ENCODE peak calls at places on chromosomes 5 and 9, in five cellular contexts. T is mammary epithelial cell, X is chondrocyte, R is GM20000, Y is endothelial cell. F is an unnamed sample.

GRCh38 chr5:83433891-83434290 is 37.7 kb upstream of the VCAN start:
- DNase-seq in X (no peak), Y (no peak), R (no peak), T (no peak), F (no peak)

GRCh38 chr5:39428639-39429038 is 3.9 kb upstream of the DAB2 start:
- DNase-seq in R (no peak), X (no peak), T (no peak), Y (no peak), F (no peak)

GRCh38 chr5:170631471-170632195 is 127.8 kb downstream of the KCNIP1 start:
- DNase-seq in X (peak; percentile 77), T (no peak), Y (peak; percentile 68), R (no peak), F (peak; percentile 15)

GRCh38 chr5:15902050-15902449 is 277.5 kb downstream of the MARCHF11 start:
- DNase-seq in Y (no peak), T (no peak), R (no peak), X (no peak), F (no peak)

GRCh38 chr9:4105183-4105582 is 194.7 kb downstream of the GLIS3 start:
- DNase-seq in R (no peak), X (no peak), Y (no peak), T (no peak), F (no peak)

GRCh38 chr9:1285526-1285925 is 235.4 kb downstream of the DMRT2 start:
- DNase-seq in R (no peak), Y (no peak), X (no peak), T (no peak), F (no peak)

GRCh38 chr9:84781431-84781830 is 111.9 kb downstream of the NTRK2 start:
- DNase-seq in X (no peak), T (peak; percentile 13), R (peak; percentile 15), Y (peak; percentile 35), F (peak; percentile 6)

GRCh38 chr9:2120926-2121689 is 106.0 kb downstream of the SMARCA2 start:
- DNase-seq in X (no peak), R (no peak), T (peak; percentile 35), Y (no peak), F (peak; percentile 71)

GRCh38 chr5:113118298-113118697 is 141.7 kb downstream of the DCP2 start:
- DNase-seq in X (no peak), R (no peak), Y (no peak), T (no peak), F (no peak)

GRCh38 chr9:79263666-79264460 is 307.9 kb upstream of the TLE4 start:
- DNase-seq in R (no peak), Y (no peak), T (no peak), X (no peak), F (peak; percentile 30)

GRCh38 chr5:149046196-149046829 is 16.5 kb downstream of the SH3TC2 start:
- DNase-seq in R (no peak), T (no peak), X (no peak), Y (no peak), F (no peak)

GRCh38 chr5:167244583-167244982 is 1046.9 kb upstream of the WWC1 start:
- DNase-seq in R (no peak), T (no peak), X (no peak), Y (peak; percentile 26), F (no peak)
- TF ChIP-seq CTCF in R (no peak), T (peak; percentile 52), X (peak; percentile 83), Y (no peak), F (no peak)

DNA sequence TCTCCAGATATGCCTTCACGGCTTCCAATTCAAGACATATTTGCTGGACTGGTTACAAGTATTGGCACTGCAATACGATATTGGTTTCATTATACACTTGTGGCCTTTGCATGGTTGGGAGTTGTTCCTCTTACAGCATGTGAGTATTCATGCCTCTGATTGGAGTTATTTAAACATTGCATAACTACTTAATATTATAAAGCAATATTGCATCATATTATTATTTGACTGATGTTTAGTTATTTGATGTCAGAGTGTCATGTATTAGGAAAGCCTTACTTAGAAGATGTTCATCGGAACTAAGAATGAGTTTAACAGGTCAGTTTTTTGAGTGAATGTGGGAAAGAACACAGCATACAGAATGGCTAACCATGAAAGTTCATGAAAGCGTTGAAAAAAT is 28.3 kb downstream of the MARCHF6 start:
- DNase-seq in T (no peak), Y (no peak), X (no peak), R (no peak), F (no peak)
- TF ChIP-seq CTCF in T (no peak), Y (no peak), X (no peak), R (no peak), F (no peak)

GRCh38 chr5:168075387-168075786 is 216.1 kb upstream of the WWC1 start:
- DNase-seq in T (no peak), R (no peak), X (no peak), Y (no peak), F (no peak)

GRCh38 chr5:168072665-168073064 is 218.8 kb upstream of the WWC1 start:
- DNase-seq in R (no peak), T (no peak), X (no peak), Y (no peak), F (no peak)

GRCh38 chr5:168073311-168073710 is 218.1 kb upstream of the WWC1 start:
- DNase-seq in R (no peak), Y (no peak), X (no peak), T (no peak), F (no peak)

GRCh38 chr5:168073991-168074800 is 217.2 kb upstream of the WWC1 start:
- DNase-seq in R (no peak), T (no peak), X (no peak), Y (no peak), F (peak; percentile 58)

GRCh38 chr5:168076561-168076991 is 214.9 kb upstream of the WWC1 start:
- DNase-seq in Y (peak; percentile 42), T (no peak), R (peak; percentile 12), X (no peak), F (peak; percentile 78)
- TF ChIP-seq CTCF in Y (peak; percentile 51), T (peak; percentile 49), R (peak; percentile 22), X (peak; percentile 73), F (peak; percentile 34)

GRCh38 chr5:53917095-53917494 is 356.7 kb downstream of the NDUFS4 start:
- DNase-seq in R (no peak), X (no peak), Y (no peak), T (peak; percentile 14), F (peak; percentile 26)
- TF ChIP-seq CTCF in R (no peak), X (peak; percentile 48), Y (peak; percentile 27), T (peak; percentile 35), F (no peak)

DNA sequence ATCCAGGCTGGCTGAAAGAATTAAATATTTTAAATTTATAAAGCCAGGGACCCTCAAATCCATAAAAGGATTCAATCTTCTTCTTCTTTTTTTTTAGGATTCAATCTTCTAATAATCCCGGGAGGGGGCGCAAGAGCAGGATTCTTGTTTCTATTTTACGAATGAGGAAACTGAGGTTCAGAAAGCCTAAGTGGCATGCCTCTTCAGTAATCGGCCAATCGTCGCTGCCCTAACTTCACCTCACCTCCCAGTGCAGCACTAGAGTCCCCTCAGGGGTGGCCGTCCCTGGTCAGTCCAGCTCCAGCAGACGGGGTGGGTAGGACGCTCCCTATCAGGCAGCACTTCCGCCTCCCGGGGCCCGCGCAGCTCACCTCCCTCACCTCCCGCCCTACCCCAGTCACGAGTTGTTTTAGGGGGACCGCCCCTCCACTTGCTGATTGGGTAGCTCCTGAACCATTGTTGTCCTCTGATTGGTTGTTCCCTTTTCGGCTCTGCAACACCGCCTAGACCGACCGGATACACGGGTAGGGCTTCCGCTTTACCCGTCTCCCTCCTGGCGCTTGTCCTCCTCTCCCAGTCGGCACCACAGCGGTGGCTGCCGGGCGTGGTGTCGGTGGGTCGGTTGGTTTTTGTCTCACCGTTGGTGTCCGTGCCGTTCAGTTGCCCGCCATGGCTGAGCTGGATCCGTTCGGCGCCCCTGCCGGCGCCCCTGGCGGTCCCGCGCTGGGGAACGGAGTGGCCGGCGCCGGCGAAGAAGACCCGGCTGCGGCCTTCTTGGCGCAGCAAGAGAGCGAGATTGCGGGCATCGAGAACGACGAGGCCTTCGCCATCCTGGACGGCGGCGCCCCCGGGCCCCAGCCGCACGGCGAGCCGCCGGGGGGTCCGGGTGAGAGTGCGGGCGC is at the start of gene CLTA:
- DNase-seq in R (peak; percentile 99), X (no peak), Y (peak; percentile 90), T (peak; percentile 99), F (peak; percentile 99)
- TF ChIP-seq CTCF in R (no peak), X (peak; percentile 83), Y (peak; percentile 39), T (peak; percentile 43), F (peak; percentile 59)

GRCh38 chr5:114789773-114790402 is 379.8 kb downstream of the TRIM36 start:
- DNase-seq in T (peak; percentile 9), R (peak; percentile 32), X (no peak), Y (no peak), F (peak; percentile 11)
- TF ChIP-seq CTCF in T (peak; percentile 46), R (peak; percentile 23), X (peak; percentile 79), Y (peak; percentile 48), F (no peak)

DNA sequence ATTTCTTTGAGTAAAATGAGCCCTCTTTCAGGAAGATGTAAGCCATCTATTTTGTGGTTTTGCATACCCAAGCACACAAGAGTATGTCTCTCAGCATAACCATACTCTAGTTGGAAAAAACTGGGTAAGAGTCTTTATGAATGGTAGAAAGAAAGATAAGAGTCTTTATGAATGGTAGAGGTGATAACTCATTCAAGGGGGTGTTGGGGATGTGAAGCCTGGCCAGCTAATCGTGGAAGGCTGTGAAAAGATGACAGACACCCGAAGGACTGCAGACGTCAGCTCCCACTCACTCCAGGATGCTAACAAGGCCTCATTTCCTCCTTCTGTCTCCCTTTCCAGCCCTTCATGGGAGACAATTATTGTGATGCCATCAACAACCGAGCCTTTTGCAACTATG is 228.5 kb downstream of the PAPPA start:
- DNase-seq in Y (no peak), T (no peak), R (no peak), X (no peak), F (no peak)
- TF ChIP-seq CTCF in Y (no peak), T (no peak), R (no peak), X (no peak), F (no peak)

DNA sequence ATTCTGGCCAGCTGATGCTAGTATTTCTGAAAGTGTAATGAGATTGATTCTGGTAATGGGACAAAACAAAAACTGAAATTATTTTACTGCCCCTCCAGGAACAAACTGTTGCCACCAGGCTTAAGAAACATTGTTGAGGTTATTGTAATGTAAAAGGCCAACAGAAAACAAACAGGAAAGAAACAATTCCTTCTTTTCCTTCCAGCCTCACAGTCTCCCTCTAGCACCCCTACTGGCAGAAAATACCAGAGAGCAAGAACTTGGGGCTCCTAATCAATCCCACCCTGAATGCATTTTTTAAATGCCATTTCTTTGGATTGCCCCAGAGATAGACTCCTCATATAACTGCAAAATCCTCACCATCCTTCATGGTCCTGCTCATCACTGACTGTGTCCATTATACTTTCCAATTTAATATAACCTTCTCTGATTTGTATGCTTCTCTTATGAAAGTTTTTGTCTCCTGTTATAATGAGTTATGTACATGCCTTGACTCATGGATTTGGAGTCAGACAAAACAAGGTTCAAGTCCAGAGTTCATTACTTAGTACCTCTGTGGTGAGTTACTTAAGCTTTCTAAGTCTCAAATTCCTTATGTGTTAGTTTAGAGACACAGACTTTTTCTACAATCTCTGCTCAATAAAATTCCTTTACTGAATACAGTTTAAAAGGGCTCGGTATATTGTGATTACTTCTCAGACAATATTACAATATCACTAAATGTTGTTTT is 157.9 kb upstream of the FBN2 start:
- DNase-seq in T (no peak), X (no peak), Y (peak; percentile 10), R (no peak), F (peak; percentile 4)
- TF ChIP-seq CTCF in T (peak; percentile 51), X (peak; percentile 70), Y (peak; percentile 52), R (peak; percentile 10), F (peak; percentile 25)

GRCh38 chr9:117103711-117104110 is 311.1 kb downstream of the ASTN2 start:
- DNase-seq in X (no peak), T (no peak), Y (no peak), R (no peak), F (no peak)
- TF ChIP-seq CTCF in X (no peak), T (no peak), Y (no peak), R (no peak), F (no peak)

F was measured in cardiac fibroblast.